ENCODE peak calls at places on chromosomes 11 and 22, in six cellular contexts. P is AG04450, O is dorsolateral prefrontal cortex, U is IMR-90, G is adrenal gland, J is fibroblast of pulmonary artery. I is an unnamed sample.

GRCh38 chr22:28147401-28147800 is 228.3 kb upstream of the PITPNB start:
- DNase-seq in U (no peak), J (no peak), O (no peak), G (no peak), P (no peak), I (no peak)

GRCh38 chr11:68929706-68930605 is 26.3 kb downstream of the IGHMBP2 start:
- DNase-seq in J (no peak), O (no peak), P (no peak), G (no peak), U (no peak), I (no peak)

GRCh38 chr11:126282361-126282741 is 542 bp upstream of the TIRAP start:
- DNase-seq in O (peak; percentile 51), U (peak; percentile 35), J (peak; percentile 44), G (peak; percentile 57), P (no peak), I (peak; percentile 42)

GRCh38 chr11:92332986-92333385 is 108.4 kb downstream of the FAT3 start:
- DNase-seq in P (peak; percentile 42), O (no peak), G (no peak), U (peak; percentile 81), J (peak; percentile 29), I (peak; percentile 43)

GRCh38 chr22:19395276-19395675 is 36.3 kb downstream of the HIRA start:
- DNase-seq in P (no peak), G (no peak), J (no peak), U (no peak), O (no peak), I (no peak)

GRCh38 chr11:44241851-44242250 is 68.1 kb downstream of the ALX4 start:
- DNase-seq in P (no peak), O (no peak), G (no peak), J (no peak), U (no peak), I (no peak)

GRCh38 chr11:119741369-119742262 is 12.6 kb upstream of the NECTIN1 start:
- DNase-seq in G (peak; percentile 57), U (no peak), P (no peak), J (peak; percentile 27), O (peak; percentile 66), I (no peak)

GRCh38 chr11:35583843-35584242 is 34.4 kb upstream of the FJX1 start:
- DNase-seq in G (no peak), U (no peak), J (no peak), O (no peak), P (no peak), I (no peak)

GRCh38 chr11:1830500-1831223 is 4.1 kb upstream of the SYT8 start:
- DNase-seq in P (no peak), U (no peak), J (no peak), G (no peak), O (no peak), I (no peak)

GRCh38 chr22:37731804-37732471 is 35.1 kb downstream of the TRIOBP start:
- DNase-seq in J (no peak), P (no peak), G (no peak), U (no peak), O (no peak), I (no peak)

GRCh38 chr11:120236169-120237107 is 3.5 kb upstream of the POU2F3 start:
- DNase-seq in J (peak; percentile 36), G (no peak), O (no peak), P (no peak), U (peak; percentile 34), I (peak; percentile 26)

GRCh38 chr22:28802595-28803087 is 2.3 kb upstream of the XBP1 start:
- DNase-seq in P (no peak), O (no peak), G (no peak), U (no peak), J (no peak), I (no peak)

GRCh38 chr11:48123934-48124755 is 92.5 kb upstream of the OR4B1 start:
- DNase-seq in O (no peak), P (no peak), G (no peak), U (no peak), J (no peak), I (no peak)

GRCh38 chr11:86999859-87000753 is 37.6 kb upstream of the TMEM135 start:
- DNase-seq in U (peak; percentile 10), J (peak; percentile 23), P (no peak), O (no peak), G (peak; percentile 52), I (peak; percentile 27)

GRCh38 chr11:122367809-122368231 is 251.8 kb upstream of the BLID start:
- DNase-seq in G (peak; percentile 32), U (peak; percentile 82), P (peak; percentile 45), O (no peak), J (peak; percentile 41), I (peak; percentile 56)

GRCh38 chr22:44783581-44783980 is 31.2 kb downstream of the ARHGAP8 start:
- DNase-seq in U (no peak), P (no peak), J (no peak), G (no peak), O (no peak), I (no peak)

GRCh38 chr11:122668562-122669090 is 13.1 kb downstream of the UBASH3B start:
- DNase-seq in J (peak; percentile 62), U (peak; percentile 98), O (no peak), G (no peak), P (peak; percentile 66), I (peak; percentile 89)

GRCh38 chr22:45164217-45165123 is 745 bp downstream of the NUP50 start:
- DNase-seq in G (peak; percentile 30), O (peak; percentile 27), U (no peak), P (no peak), J (peak; percentile 18), I (no peak)

GRCh38 chr11:93740031-93740801 is 1.1 kb downstream of the TAF1D start:
- DNase-seq in P (no peak), G (peak; percentile 20), J (peak; percentile 38), O (no peak), U (peak; percentile 56), I (peak; percentile 21)

GRCh38 chr11:123518496-123519054 is 88.5 kb downstream of the GRAMD1B start:
- DNase-seq in J (no peak), G (no peak), P (no peak), U (no peak), O (no peak), I (no peak)

GRCh38 chr11:3853935-3854659 is 1.4 kb upstream of the STIM1 start:
- DNase-seq in P (no peak), U (no peak), J (no peak), O (no peak), G (peak; percentile 40), I (no peak)

GRCh38 chr22:28016781-28017557 is 97.9 kb upstream of the PITPNB start:
- DNase-seq in U (no peak), J (no peak), O (no peak), P (no peak), G (no peak), I (no peak)

DNA sequence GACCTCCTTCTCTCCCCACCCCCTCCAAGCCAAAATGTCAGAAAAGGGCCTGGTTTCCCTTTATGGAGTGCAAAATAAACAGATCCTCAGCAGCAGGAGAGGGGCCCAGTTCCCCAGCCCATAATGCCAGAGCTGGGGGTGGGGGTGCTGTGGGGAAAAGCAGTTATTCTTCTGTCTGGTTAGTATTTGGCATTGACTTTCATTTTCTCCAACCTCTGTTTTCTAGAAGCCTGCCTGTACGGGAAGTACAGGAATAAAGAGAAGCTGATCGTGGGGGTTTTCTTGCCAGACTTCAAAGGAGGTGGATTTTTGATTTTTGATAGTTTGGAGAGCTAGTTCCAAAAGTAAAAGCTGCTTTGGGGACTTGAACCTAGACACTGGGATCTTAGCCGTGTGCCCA is 22.4 kb downstream of the FLI1 start:
- DNase-seq in J (no peak), P (no peak), G (no peak), U (no peak), O (no peak), I (peak; percentile 55)
- H3K4me3 ChIP-seq in J (no peak overlapping the region), P (peak overlapping the region; percentile 11), G (no peak overlapping the region), U (peak overlapping the region; percentile 5), O (no peak overlapping the region), I (no peak overlapping the region)

DNA sequence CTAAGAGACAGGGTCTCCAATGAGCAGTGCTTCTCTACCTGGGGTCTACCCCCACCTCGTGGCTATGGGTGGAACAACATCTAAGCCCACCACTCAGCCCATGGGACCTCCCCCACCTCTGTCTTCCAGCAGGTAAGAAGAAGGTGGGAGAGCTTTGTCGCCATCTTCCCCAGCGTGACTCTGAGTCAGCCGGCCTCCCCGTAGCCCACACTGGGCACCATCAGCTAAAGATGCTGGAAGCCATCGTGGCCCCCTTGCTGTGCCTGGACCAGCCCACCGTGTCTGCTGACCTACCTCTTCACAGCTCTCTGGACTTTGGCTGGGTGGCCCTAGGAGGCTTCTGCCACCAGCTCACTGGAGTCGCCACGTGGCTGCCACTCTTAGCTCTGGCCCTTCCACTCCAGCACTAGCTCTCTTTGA is 954 bp downstream of the C11orf86 start:
- DNase-seq in O (no peak), J (no peak), P (no peak), G (no peak), U (no peak), I (no peak)
- TF ChIP-seq CTCF in O (peak; percentile 43), J (peak; percentile 83), P (peak; percentile 85), G (peak; percentile 55), U (peak; percentile 67), I (peak; percentile 87)

DNA sequence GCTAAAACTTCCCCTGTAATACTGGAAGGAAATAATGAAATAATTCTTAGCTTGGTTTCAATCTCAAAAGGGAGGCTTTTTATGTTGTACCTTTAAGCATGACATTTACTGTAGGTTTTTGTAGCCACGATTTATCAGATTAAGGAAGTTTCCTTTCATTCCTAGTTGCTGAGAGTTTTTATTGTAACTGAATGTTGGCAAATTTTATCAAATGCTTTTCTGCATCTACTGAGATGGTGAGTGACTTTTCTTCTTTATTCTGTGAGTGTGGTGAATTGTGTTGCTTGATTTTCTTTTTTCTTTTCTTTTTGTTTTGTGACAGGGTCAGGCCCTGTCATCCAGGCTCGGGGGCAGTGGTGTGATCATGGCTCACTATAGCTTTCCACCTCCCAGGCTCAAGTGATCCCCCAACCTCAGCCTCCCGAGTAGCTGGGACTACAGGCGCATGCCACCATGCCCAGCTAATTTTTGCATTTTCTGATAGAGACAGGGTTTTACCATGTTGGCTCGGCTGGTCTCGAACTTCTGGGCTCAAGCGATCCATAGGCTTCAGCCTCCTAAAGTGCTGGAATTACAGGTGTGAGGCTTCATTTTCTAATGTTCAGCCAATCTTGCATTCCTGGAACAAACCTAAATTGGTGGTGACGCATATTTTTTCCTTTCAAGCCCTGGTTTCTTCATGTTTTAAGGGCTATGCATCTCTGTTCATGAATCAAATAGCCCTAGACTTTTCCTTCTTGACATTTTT is 26.2 kb downstream of the SUSD2 start:
- DNase-seq in J (peak; percentile 33), O (no peak), G (no peak), P (no peak), U (no peak), I (peak; percentile 33)
- H3K4me3 ChIP-seq in J (no peak overlapping the region), O (no peak overlapping the region), G (no peak overlapping the region), P (no peak overlapping the region), U (no peak overlapping the region), I (no peak overlapping the region)

DNA sequence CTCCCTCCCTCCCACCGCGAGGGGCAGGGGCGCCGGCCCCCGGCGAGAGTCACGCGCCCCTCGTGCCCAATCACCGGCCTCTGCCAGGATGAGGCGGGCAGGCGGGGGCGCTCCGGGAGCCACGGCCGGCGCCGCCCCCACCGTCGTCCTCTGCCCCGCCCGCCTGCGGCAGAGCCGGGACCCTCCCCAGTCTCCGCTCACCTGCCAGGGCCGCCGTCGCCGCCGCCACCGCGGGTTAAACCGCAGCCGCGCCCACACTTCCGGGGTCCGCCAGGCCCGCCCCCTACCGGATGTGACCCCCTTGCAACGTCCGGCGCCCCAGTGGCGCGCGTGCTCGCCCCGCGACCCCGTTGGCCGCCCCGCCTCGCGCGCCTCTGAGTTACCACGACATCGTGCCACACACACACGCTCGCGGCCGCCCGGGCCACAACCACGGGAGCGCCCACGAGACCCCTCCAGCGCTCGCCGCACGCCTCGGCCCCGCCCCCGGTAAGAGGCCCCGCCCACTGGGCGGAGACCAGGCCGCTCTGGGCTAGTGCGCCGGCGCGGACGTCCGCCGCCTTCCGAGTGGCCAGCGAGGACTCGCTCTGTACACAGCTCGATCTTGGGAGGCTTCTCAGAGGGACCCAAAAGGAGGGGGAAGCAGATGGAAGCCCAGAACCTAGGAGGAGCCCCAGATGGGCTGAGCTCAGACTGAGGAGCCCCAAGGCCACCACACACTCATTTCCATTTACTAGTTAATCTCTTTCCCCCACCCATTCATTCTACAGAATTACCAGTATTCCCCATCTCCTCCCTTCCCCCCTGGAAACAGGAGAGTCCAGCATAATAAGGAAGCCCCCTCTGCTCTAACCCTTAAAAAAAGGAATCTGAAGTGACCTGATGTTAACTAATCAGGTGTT is at the start of gene VPS37C:
- DNase-seq in J (peak; percentile 89), U (peak; percentile 83), O (peak; percentile 87), G (peak; percentile 92), P (peak; percentile 59), I (peak; percentile 84)
- TF ChIP-seq CTCF in J (no peak), U (no peak), O (no peak), G (peak; percentile 27), P (no peak), I (no peak)